ENCODE peak calls at places on chromosomes 2 and 18, in nine cellular contexts. E, Q, K, A, I, Z, X, J and U are unnamed samples.

GRCh38 chr2:11790228-11790627 is 43.8 kb downstream of the LPIN1 start:
- DNase-seq in E (no peak), Q (no peak), K (no peak), A (no peak), I (no peak), Z (no peak), X (no peak), J (no peak), U (no peak)

GRCh38 chr18:4319738-4320677 is 135.1 kb downstream of the DLGAP1 start:
- DNase-seq in E (no peak), Q (no peak), K (no peak), A (no peak), I (no peak), Z (no peak), X (no peak), J (no peak), U (no peak)

GRCh38 chr2:221924551-221924950 is 352.4 kb upstream of the EPHA4 start:
- DNase-seq in E (no peak), Q (no peak), K (no peak), A (no peak), I (no peak), Z (no peak), X (no peak), J (no peak), U (no peak)

GRCh38 chr2:171841996-171842395 is 52.0 kb downstream of the SLC25A12 start:
- DNase-seq in E (no peak), Q (no peak), K (no peak), A (no peak), I (no peak), Z (no peak), X (no peak), J (no peak), U (no peak)

GRCh38 chr2:43124667-43125057 is 101.7 kb downstream of the ZFP36L2 start:
- DNase-seq in E (no peak), Q (no peak), K (no peak), A (no peak), I (no peak), Z (no peak), X (no peak), J (no peak), U (no peak)

GRCh38 chr2:85430780-85431601 is 12.5 kb downstream of the SH2D6 start:
- DNase-seq in E (no peak), Q (peak), K (no peak), A (no peak), I (no peak), Z (no peak), X (no peak), J (peak), U (no peak)

GRCh38 chr18:36412778-36413177 is 115.3 kb downstream of the FHOD3 start:
- DNase-seq in E (no peak), Q (no peak), K (no peak), A (no peak), I (no peak), Z (peak), X (no peak), J (peak), U (peak)

GRCh38 chr18:3305354-3305762 is 43.4 kb downstream of the MYL12B start:
- DNase-seq in E (no peak), Q (no peak), K (no peak), A (peak), I (no peak), Z (peak), X (peak), J (peak), U (no peak)

GRCh38 chr18:80107396-80107795 is 1.7 kb upstream of the ADNP2 start:
- DNase-seq in E (no peak), Q (no peak), K (no peak), A (no peak), I (no peak), Z (no peak), X (no peak), J (no peak), U (no peak)

GRCh38 chr2:46615555-46616487 is 136.5 kb downstream of the TMEM247 start:
- DNase-seq in E (no peak), Q (peak), K (no peak), A (peak), I (no peak), Z (peak), X (no peak), J (peak), U (peak)

GRCh38 chr2:225008935-225009334 is 33.3 kb downstream of the DOCK10 start:
- DNase-seq in E (no peak), Q (no peak), K (peak), A (no peak), I (no peak), Z (no peak), X (no peak), J (no peak), U (no peak)

GRCh38 chr2:134070281-134070731 is 183.6 kb upstream of the MGAT5 start:
- DNase-seq in E (no peak), Q (no peak), K (no peak), A (no peak), I (no peak), Z (peak), X (no peak), J (no peak), U (no peak)

GRCh38 chr2:165803123-165803760 is 9.2 kb upstream of the GALNT3 start:
- DNase-seq in E (no peak), Q (peak), K (no peak), A (no peak), I (no peak), Z (peak), X (no peak), J (peak), U (no peak)

GRCh38 chr18:45645610-45646009 is 30.3 kb downstream of the SLC14A2 start:
- DNase-seq in E (no peak), Q (no peak), K (no peak), A (no peak), I (no peak), Z (no peak), X (no peak), J (no peak), U (no peak)

GRCh38 chr2:144261336-144261735 is 258.6 kb downstream of the ZEB2 start:
- DNase-seq in E (no peak), Q (no peak), K (no peak), A (no peak), I (no peak), Z (no peak), X (no peak), J (no peak), U (no peak)

GRCh38 chr2:147577323-147578014 is 267.4 kb upstream of the ACVR2A start:
- DNase-seq in E (no peak), Q (no peak), K (no peak), A (no peak), I (no peak), Z (no peak), X (no peak), J (no peak), U (no peak)

GRCh38 chr18:48098538-48098937 is 168.1 kb upstream of the SMAD2 start:
- DNase-seq in E (no peak), Q (no peak), K (no peak), A (no peak), I (no peak), Z (no peak), X (no peak), J (no peak), U (no peak)

GRCh38 chr2:190804182-190804795 is 76.3 kb upstream of the GLS start:
- DNase-seq in E (no peak), Q (peak), K (peak), A (peak), I (no peak), Z (peak), X (no peak), J (peak), U (no peak)

GRCh38 chr2:42835577-42836371 is 43.4 kb upstream of the HAAO start:
- DNase-seq in E (peak), Q (no peak), K (no peak), A (peak), I (no peak), Z (peak), X (peak), J (peak), U (no peak)

GRCh38 chr2:118969025-118969733 is 27.2 kb downstream of the MARCO start:
- DNase-seq in E (no peak), Q (no peak), K (no peak), A (no peak), I (no peak), Z (no peak), X (no peak), J (no peak), U (no peak)

GRCh38 chr2:134292514-134292913 is 38.6 kb downstream of the MGAT5 start:
- DNase-seq in E (no peak), Q (no peak), K (no peak), A (no peak), I (no peak), Z (no peak), X (no peak), J (no peak), U (no peak)

GRCh38 chr2:230068658-230069080 is at the start of gene SLC16A14:
- DNase-seq in E (no peak), Q (peak), K (peak), A (no peak), I (peak), Z (peak), X (peak), J (peak), U (peak)

GRCh38 chr2:190477563-190478454 is 56.7 kb downstream of the NEMP2 start:
- DNase-seq in E (no peak), Q (no peak), K (no peak), A (peak), I (peak), Z (no peak), X (no peak), J (peak), U (no peak)

GRCh38 chr2:43980902-43981301 is 14.9 kb downstream of the LRPPRC start:
- DNase-seq in E (no peak), Q (no peak), K (no peak), A (no peak), I (no peak), Z (no peak), X (no peak), J (no peak), U (no peak)

GRCh38 chr2:210252699-210253606 is 27.7 kb upstream of the ACADL start:
- DNase-seq in E (peak), Q (no peak), K (no peak), A (no peak), I (no peak), Z (no peak), X (no peak), J (no peak), U (no peak)